ENCODE peak calls at places on chromosomes 4 and X, in five cellular contexts. M is pancreas, Z is uterus, L is fibroblast of lung, D is body of pancreas. V is an unnamed sample. For H3K9me3, the result is how much of the 10 kb centered on the place peaks cover.

GRCh38 chr4:55367084-55367722 is 21.2 kb downstream of the SRD5A3 start:
- DNase-seq in L (no peak), M (no peak), Z (no peak), D (no peak), V (no peak)

GRCh38 chr4:122152699-122153328 is 683 bp downstream of the BLTP1 start:
- DNase-seq in L (peak), Z (peak), M (peak), D (peak), V (peak)

GRCh38 chr4:15930314-15930713 is 8.2 kb downstream of the FGFBP1 start:
- DNase-seq in D (no peak), L (no peak), M (no peak), Z (no peak), V (peak)

GRCh38 chr4:151163855-151164254 is 64.4 kb downstream of the RPS3A start:
- DNase-seq in M (no peak), D (no peak), Z (no peak), L (no peak), V (no peak)

GRCh38 chr4:125306112-125306511 is 8.6 kb upstream of the FAT4 start:
- DNase-seq in D (no peak), M (no peak), Z (no peak), L (no peak), V (no peak)

GRCh38 chr4:170672571-170672970 is 582.8 kb upstream of the AADAT start:
- DNase-seq in Z (no peak), D (no peak), M (no peak), L (no peak), V (no peak)

GRCh38 chr4:118936406-118936805 is 47.8 kb downstream of the SYNPO2 start:
- DNase-seq in M (no peak), L (no peak), D (no peak), Z (no peak), V (no peak)

GRCh38 chr4:105092356-105092755 is 54.3 kb upstream of the TET2 start:
- DNase-seq in L (peak), Z (peak), D (no peak), M (no peak), V (no peak)

GRCh38 chrX:48741834-48742233 is 19.7 kb upstream of the GLOD5 start:
- DNase-seq in Z (no peak), L (no peak), D (no peak), M (no peak), V (no peak)

GRCh38 chr4:39660045-39660444 is 21.4 kb upstream of the SMIM14 start:
- DNase-seq in L (no peak), D (no peak), M (no peak), Z (no peak), V (no peak)

GRCh38 chr4:5719329-5720055 is 8.5 kb downstream of the EVC start:
- DNase-seq in L (no peak), D (no peak), Z (no peak), M (no peak), V (no peak)

GRCh38 chr4:92305878-92306520 is 2.2 kb downstream of the GRID2 start:
- DNase-seq in L (no peak), D (no peak), M (no peak), Z (no peak), V (no peak)

GRCh38 chr4:48005781-48006180 is 10.7 kb downstream of the CNGA1 start:
- DNase-seq in L (no peak), M (no peak), Z (no peak), D (no peak), V (no peak)

GRCh38 chr4:5050520-5050955 is 742 bp upstream of the STK32B start:
- DNase-seq in D (peak), Z (peak), M (peak), L (peak), V (peak)

GRCh38 chr4:66921433-66921832 is 623.9 kb downstream of the CENPC start:
- DNase-seq in Z (no peak), M (no peak), L (no peak), D (no peak), V (no peak)

GRCh38 chr4:28469886-28470285 is 1609.2 kb downstream of the STIM2 start:
- DNase-seq in D (no peak), Z (no peak), L (peak), M (no peak), V (no peak)

GRCh38 chr4:113636877-113637276 is 124.7 kb downstream of the CAMK2D start:
- DNase-seq in M (no peak), D (no peak), L (peak), Z (no peak), V (no peak)

GRCh38 chrX:47898024-47898423 is 61.3 kb downstream of the ZNF81 start:
- DNase-seq in M (no peak), L (no peak), Z (no peak), D (no peak), V (no peak)

GRCh38 chrX:12973561-12974216 is 1.2 kb upstream of the TMSB4X start:
- DNase-seq in Z (peak), L (no peak), M (no peak), D (no peak), V (no peak)

GRCh38 chr4:139584019-139584418 is 28.0 kb upstream of the SETD7 start:
- DNase-seq in L (no peak), Z (no peak), M (no peak), D (no peak), V (no peak)

GRCh38 chr4:152255437-152255836 is 280.5 kb downstream of the FBXW7 start:
- DNase-seq in Z (no peak), D (no peak), L (peak), M (no peak), V (no peak)

GRCh38 chr4:103026868-103027267 is 7.4 kb upstream of the SLC9B1 start:
- DNase-seq in Z (no peak), M (no peak), L (no peak), D (no peak), V (no peak)

GRCh38 chr4:168218663-168219062 is 99.9 kb downstream of the DDX60 start:
- DNase-seq in Z (no peak), D (no peak), M (no peak), L (peak), V (no peak)

GRCh38 chr4:151808120-151808529 is 47.3 kb upstream of the GATB start:
- DNase-seq in M (no peak), D (no peak), Z (no peak), L (no peak), V (no peak)

GRCh38 chr4:44661940-44662622 is 10.7 kb upstream of the YIPF7 start:
- DNase-seq in Z (no peak), L (no peak), D (no peak), M (no peak), V (no peak)

GRCh38 chr4:113394730-113395530 is 345.5 kb downstream of the ANK2 start:
- DNase-seq in D (peak), M (no peak), L (peak), Z (peak), V (no peak)

DNA sequence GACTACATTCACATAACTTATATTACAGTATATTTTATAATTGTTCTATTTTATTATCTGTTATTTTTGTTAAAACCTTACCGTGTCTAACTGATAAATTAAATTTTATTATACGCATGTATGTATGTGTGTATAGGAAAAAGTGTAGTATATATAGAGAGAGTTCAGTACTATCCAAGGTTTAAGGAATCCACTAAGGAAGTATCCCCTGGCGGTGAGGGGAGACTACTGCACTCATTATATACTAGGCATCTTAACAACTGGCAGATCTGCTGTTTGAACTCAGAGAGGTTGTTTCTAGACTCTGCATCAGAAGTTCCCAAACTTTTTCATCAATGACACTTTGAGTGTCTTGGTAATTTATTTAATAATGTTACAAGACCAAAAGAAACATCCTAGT is 70.9 kb downstream of the NDST4 start:
- DNase-seq in Z (no peak), D (no peak), M (no peak), L (no peak), V (no peak)
- TF ChIP-seq CTCF in Z (no peak), D (no peak), M (no peak), L (peak), V (no peak)

DNA sequence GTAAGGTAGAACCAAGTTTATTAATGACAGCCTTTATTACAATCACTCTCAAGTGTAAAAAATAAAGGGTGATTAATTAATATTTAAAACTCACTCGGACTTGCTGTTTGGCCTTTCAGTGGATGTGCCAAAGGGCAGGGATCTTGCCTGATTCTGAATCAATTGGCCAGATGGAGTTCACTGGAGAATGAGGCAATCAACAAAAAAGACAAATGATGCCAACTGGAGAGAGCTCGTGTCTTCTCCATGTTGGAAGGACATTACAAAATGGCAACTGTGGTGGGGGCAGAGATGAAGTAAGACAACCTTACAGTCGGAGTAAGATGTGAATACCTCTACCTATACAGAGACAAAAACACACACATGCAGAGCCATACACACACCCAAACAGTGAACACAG is 188.0 kb downstream of the TSPAN5 start:
- DNase-seq in Z (no peak), L (no peak), M (no peak), D (no peak), V (no peak)
- H3K27ac ChIP-seq in Z (no peak), L (no peak), M (no peak), D (no peak), V (no peak)

GRCh38 chr4:110634320-110635154 is 11.7 kb upstream of the PITX2 start:
- DNase-seq in M (no peak), D (no peak), L (no peak), Z (no peak), V (no peak)

GRCh38 chr4:110633358-110634319 is 10.8 kb upstream of the PITX2 start:
- DNase-seq in L (no peak), Z (no peak), D (no peak), M (no peak), V (no peak)

GRCh38 chr4:110631582-110632505 is 9.0 kb upstream of the PITX2 start:
- DNase-seq in D (peak), L (peak), Z (peak), M (peak), V (peak)

GRCh38 chr4:110630621-110631402 is 7.9 kb upstream of the PITX2 start:
- DNase-seq in D (no peak), M (no peak), Z (no peak), L (no peak), V (no peak)

DNA sequence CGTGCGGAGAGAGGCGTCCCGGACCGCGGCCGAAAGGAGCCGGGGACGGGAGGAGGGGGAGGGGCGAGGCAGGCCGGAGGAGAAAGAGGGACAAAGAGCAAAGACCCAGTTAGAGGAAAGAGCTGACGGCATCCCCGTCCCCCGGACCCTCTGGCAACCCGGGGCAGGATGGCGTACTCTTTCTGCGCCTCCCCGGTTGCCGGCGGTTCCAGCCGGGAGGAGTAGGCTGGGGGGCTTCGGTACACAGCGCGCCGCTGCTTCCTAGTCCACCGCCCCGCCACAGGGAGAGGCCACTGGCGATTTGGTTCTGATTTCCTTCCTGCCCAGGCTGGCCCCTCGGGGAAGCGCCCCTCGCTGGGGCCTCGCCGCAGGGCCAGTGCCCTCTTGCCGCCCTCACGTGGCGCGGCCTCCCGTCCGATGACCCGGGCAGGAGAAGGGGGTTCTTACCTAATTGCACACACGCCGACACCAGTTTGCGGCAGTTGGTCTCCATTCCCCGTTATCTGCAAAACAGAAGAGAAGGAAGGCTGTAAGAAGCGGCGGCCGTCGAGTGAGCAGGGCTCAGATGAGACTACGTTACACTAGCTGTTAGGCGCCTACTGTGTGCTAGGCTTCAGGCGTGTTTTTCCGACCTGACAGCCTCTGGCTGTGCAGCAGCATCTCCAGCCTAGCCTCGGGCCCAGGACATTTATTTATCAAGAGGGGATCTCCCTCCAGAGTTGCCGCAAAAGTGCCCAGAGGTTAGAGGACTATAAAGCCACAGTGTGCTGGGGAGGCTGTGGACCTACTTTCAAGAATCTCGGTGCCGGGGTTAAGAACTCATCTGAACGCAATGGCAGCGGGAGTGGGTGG is 9.9 kb upstream of the PITX2 start:
- DNase-seq in D (no peak), L (no peak), M (no peak), Z (no peak), V (no peak)
- H3K9me3 ChIP-seq in D (under half), L (under half), M (under half), Z (under half), V (under half)

DNA sequence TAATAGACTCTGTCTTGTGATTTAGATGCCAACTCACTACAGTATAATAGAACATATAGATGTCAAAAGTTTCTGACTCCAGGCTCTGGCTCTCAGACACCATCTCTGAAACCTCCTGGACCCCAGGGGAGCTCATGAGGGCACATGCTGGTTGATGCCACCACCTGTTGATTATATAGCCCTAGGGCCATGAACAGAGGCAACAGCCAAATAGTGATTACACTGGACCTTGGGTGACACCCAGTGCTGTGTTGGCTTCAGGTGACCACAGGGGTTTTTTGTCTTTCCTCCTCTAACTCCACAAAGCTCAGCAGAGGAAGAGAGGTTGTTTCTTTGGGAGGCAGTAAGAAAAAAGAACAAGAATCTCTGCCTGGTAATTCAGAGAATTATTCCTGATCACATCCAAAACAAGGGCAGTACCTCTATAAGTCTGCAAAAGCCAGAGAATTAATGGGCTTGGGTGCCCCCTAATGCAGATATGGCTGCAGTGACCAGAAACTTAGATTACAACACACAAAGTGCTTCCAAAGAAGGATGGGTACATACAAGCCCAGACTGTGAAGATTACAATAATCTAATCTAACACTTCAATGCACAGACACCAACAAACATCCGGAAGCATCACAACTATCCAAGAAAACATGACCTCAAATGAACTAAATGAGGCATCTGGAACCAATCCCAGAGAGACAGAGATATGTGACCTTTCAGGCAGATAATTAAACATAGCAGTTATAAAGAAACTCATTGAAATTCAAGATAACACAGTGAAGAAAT is 1920.6 kb downstream of the ARAP2 start:
- DNase-seq in L (peak), M (no peak), Z (no peak), D (no peak), V (no peak)
- TF ChIP-seq CTCF in L (peak), M (no peak), Z (no peak), D (no peak), V (no peak)

GRCh38 chr4:107631568-107631967 is 88.5 kb downstream of the PAPSS1 start:
- DNase-seq in L (peak), Z (no peak), D (peak), M (no peak), V (peak)
- H3K27ac ChIP-seq in L (no peak), Z (no peak), D (no peak), M (peak), V (no peak)

DNA sequence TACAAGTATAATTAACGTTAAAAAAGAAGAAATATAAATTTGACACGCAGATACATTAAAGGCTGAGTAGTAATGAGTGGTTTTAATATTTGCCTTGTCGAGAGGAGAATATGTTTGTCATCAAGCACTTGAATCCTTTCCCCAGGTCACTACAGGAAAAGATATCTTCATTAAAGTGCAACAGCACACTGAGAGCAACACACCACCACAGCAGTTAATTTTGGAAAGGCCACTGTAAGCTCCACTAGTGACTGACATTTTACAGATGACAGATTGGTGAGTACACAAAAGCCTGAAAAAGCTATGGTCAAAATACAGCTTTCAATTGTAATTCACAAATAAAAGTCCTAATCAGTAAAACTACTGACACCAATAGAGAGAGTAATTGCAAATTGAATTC is 76.6 kb downstream of the ZNF718 start:
- DNase-seq in D (no peak), M (no peak), L (no peak), Z (no peak), V (no peak)
- H3K9me3 ChIP-seq in D (under half), M (under half), L (under half), Z (under half), V (under half)

GRCh38 chrX:1481636-1482529 is 29.2 kb upstream of the ASMTL start:
- DNase-seq in L (peak), Z (peak), D (peak), M (no peak), V (peak)
- TF ChIP-seq CTCF in L (no peak), Z (no peak), D (no peak), M (no peak), V (no peak)

V was measured in psoas muscle.